ENCODE peak calls at places on chromosome 12, in nine cellular contexts. P is transverse colon; U is H1; O is CD8-positive, alpha-beta T cell; V is gastrocnemius medialis; D is NB4; W is astrocyte; L is endothelial cell; Q is astrocyte of the spinal cord. F is an unnamed sample.

GRCh38 chr12:115023279-115023678 is 339.3 kb upstream of the TBX3 start:
- DNase-seq in P (no peak), U (no peak), O (no peak), V (no peak), D (no peak), W (peak), L (no peak), Q (no peak), F (no peak)

GRCh38 chr12:104456950-104457745 is 400 bp downstream of the CHST11 start:
- DNase-seq in P (peak), U (no peak), O (peak), V (peak), D (peak), W (peak), L (peak), Q (peak), F (peak)

GRCh38 chr12:49982246-49983229 is 9.8 kb downstream of the AQP6 start:
- DNase-seq in P (no peak), U (no peak), O (no peak), V (no peak), D (peak), W (no peak), L (no peak), Q (no peak), F (no peak)

GRCh38 chr12:42589465-42590323 is at the start of gene PRICKLE1:
- DNase-seq in P (peak), U (no peak), O (no peak), V (peak), D (peak), W (peak), L (peak), Q (peak), F (peak)

GRCh38 chr12:128259556-128260070 is 7.4 kb upstream of the TMEM132C start:
- DNase-seq in P (no peak), U (no peak), O (no peak), V (no peak), D (peak), W (no peak), L (no peak), Q (peak), F (peak)

GRCh38 chr12:3882896-3883564 is 9.8 kb upstream of the PARP11 start:
- DNase-seq in P (no peak), U (no peak), O (no peak), V (no peak), D (peak), W (no peak), L (no peak), Q (peak), F (no peak)

GRCh38 chr12:108101605-108102175 is 27.4 kb upstream of the WSCD2 start:
- DNase-seq in P (no peak), U (no peak), O (no peak), V (no peak), D (no peak), W (no peak), L (no peak), Q (no peak), F (peak)

GRCh38 chr12:16112626-16113560 is 164.6 kb downstream of the SLC15A5 start:
- DNase-seq in P (no peak), U (no peak), O (no peak), V (no peak), D (peak), W (no peak), L (no peak), Q (no peak), F (peak)

GRCh38 chr12:14892726-14893442 is 7.2 kb upstream of the MGP start:
- DNase-seq in P (peak), U (no peak), O (no peak), V (peak), D (peak), W (no peak), L (no peak), Q (peak), F (no peak)

GRCh38 chr12:23014749-23015148 is 389.8 kb downstream of the ETNK1 start:
- DNase-seq in P (no peak), U (no peak), O (no peak), V (no peak), D (no peak), W (no peak), L (no peak), Q (no peak), F (no peak)

GRCh38 chr12:15356831-15357456 is 34.6 kb downstream of the PTPRO start:
- DNase-seq in P (no peak), U (no peak), O (no peak), V (no peak), D (no peak), W (no peak), L (no peak), Q (no peak), F (no peak)

GRCh38 chr12:39533951-39534350 is 85.7 kb downstream of the ABCD2 start:
- DNase-seq in P (no peak), U (no peak), O (no peak), V (no peak), D (no peak), W (no peak), L (no peak), Q (no peak), F (no peak)

GRCh38 chr12:26121841-26122680 is 2.8 kb downstream of the BHLHE41 start:
- DNase-seq in P (no peak), U (no peak), O (peak), V (no peak), D (peak), W (no peak), L (peak), Q (no peak), F (peak)

GRCh38 chr12:32504626-32505025 is 105.3 kb downstream of the FGD4 start:
- DNase-seq in P (no peak), U (no peak), O (no peak), V (no peak), D (no peak), W (no peak), L (no peak), Q (no peak), F (no peak)

GRCh38 chr12:129208566-129208965 is 355.3 kb downstream of the GLT1D1 start:
- DNase-seq in P (no peak), U (no peak), O (no peak), V (no peak), D (no peak), W (no peak), L (no peak), Q (no peak), F (no peak)

GRCh38 chr12:75738486-75738885 is 227.1 kb upstream of the KRR1 start:
- DNase-seq in P (no peak), U (no peak), O (no peak), V (no peak), D (no peak), W (peak), L (no peak), Q (no peak), F (no peak)

GRCh38 chr12:62434504-62435336 is 31.9 kb upstream of the MON2 start:
- DNase-seq in P (peak), U (no peak), O (peak), V (no peak), D (peak), W (no peak), L (no peak), Q (no peak), F (no peak)

GRCh38 chr12:100337299-100337698 is 19.6 kb upstream of the SLC17A8 start:
- DNase-seq in P (no peak), U (no peak), O (no peak), V (no peak), D (no peak), W (no peak), L (no peak), Q (no peak), F (no peak)

GRCh38 chr12:132615579-132616066 is 3.0 kb upstream of the P2RX2 start:
- DNase-seq in P (no peak), U (no peak), O (no peak), V (no peak), D (no peak), W (no peak), L (no peak), Q (no peak), F (no peak)

GRCh38 chr12:118055865-118056773 is 4.9 kb downstream of the WSB2 start:
- DNase-seq in P (no peak), U (no peak), O (no peak), V (no peak), D (no peak), W (no peak), L (no peak), Q (no peak), F (no peak)

GRCh38 chr12:130714591-130715149 is 1.4 kb downstream of the RIMBP2 start:
- DNase-seq in P (no peak), U (no peak), O (no peak), V (no peak), D (no peak), W (no peak), L (no peak), Q (no peak), F (peak)

GRCh38 chr12:115079760-115080159 is 395.8 kb upstream of the TBX3 start:
- DNase-seq in P (no peak), U (no peak), O (no peak), V (no peak), D (no peak), W (peak), L (no peak), Q (no peak), F (no peak)

GRCh38 chr12:126156806-126157574 is 1091.8 kb downstream of the AACS start:
- DNase-seq in P (no peak), U (peak), O (no peak), V (no peak), D (no peak), W (no peak), L (no peak), Q (no peak), F (no peak)

GRCh38 chr12:107448198-107448597 is 237.4 kb upstream of the PWP1 start:
- DNase-seq in P (peak), U (no peak), O (no peak), V (no peak), D (peak), W (no peak), L (peak), Q (no peak), F (peak)

GRCh38 chr12:111361717-111362576 is 6.9 kb downstream of the PHETA1 start:
- DNase-seq in P (no peak), U (no peak), O (no peak), V (no peak), D (peak), W (no peak), L (no peak), Q (no peak), F (no peak)

GRCh38 chr12:41277019-41277770 is 89.1 kb downstream of the PDZRN4 start:
- DNase-seq in P (no peak), U (no peak), O (no peak), V (no peak), D (peak), W (peak), L (peak), Q (peak), F (peak)

GRCh38 chr12:28180791-28181190 is 9.5 kb upstream of the CCDC91 start:
- DNase-seq in P (no peak), U (no peak), O (no peak), V (no peak), D (no peak), W (peak), L (no peak), Q (no peak), F (no peak)

GRCh38 chr12:65728913-65729793 is 95.1 kb upstream of the HMGA2 start:
- DNase-seq in P (peak), U (no peak), O (no peak), V (no peak), D (no peak), W (peak), L (peak), Q (peak), F (peak)

GRCh38 chr12:64160718-64161060 is 61.4 kb downstream of the KICS2 start:
- DNase-seq in P (no peak), U (no peak), O (no peak), V (no peak), D (no peak), W (peak), L (no peak), Q (peak), F (no peak)

GRCh38 chr12:80353254-80353653 is 90.8 kb upstream of the PTPRQ start:
- DNase-seq in P (no peak), U (no peak), O (no peak), V (no peak), D (no peak), W (peak), L (no peak), Q (peak), F (no peak)

GRCh38 chr12:29907486-29907885 is 123.7 kb upstream of the TMTC1 start:
- DNase-seq in P (no peak), U (no peak), O (no peak), V (no peak), D (no peak), W (peak), L (no peak), Q (peak), F (no peak)

GRCh38 chr12:29902043-29902442 is 118.3 kb upstream of the TMTC1 start:
- DNase-seq in P (no peak), U (no peak), O (no peak), V (no peak), D (no peak), W (no peak), L (no peak), Q (no peak), F (no peak)

GRCh38 chr12:29899212-29899931 is 115.6 kb upstream of the TMTC1 start:
- DNase-seq in P (no peak), U (no peak), O (no peak), V (no peak), D (no peak), W (no peak), L (no peak), Q (no peak), F (no peak)

GRCh38 chr12:29895966-29896365 is 112.2 kb upstream of the TMTC1 start:
- DNase-seq in P (no peak), U (no peak), O (no peak), V (no peak), D (no peak), W (no peak), L (no peak), Q (no peak), F (no peak)

DNA sequence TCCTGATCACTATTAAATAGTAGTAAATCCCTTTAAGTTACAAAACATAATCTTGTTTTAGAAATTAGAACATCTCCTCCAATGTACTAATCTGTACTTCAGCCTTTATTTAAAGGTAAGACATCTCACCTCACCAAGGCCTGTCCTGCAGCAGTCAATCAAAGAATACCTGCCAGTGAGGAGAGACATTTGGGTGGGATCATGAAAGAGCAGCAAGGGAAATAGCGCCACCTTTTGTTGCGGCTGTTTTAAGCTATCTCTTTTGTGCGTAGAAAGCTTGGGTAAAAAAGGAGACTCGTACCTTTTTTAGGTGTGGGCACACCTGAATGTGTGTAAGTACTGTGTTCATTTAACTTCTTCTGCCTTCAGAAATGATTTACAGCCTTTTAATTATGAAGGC is 117.8 kb upstream of the TMTC1 start:
- DNase-seq in P (no peak), U (no peak), O (no peak), V (no peak), D (no peak), W (no peak), L (no peak), Q (no peak), F (no peak)
- TF ChIP-seq CTCF in P (no peak), U (peak), O (no peak), V (no peak), D (no peak), W (no peak), L (no peak), Q (peak), F (no peak)

DNA sequence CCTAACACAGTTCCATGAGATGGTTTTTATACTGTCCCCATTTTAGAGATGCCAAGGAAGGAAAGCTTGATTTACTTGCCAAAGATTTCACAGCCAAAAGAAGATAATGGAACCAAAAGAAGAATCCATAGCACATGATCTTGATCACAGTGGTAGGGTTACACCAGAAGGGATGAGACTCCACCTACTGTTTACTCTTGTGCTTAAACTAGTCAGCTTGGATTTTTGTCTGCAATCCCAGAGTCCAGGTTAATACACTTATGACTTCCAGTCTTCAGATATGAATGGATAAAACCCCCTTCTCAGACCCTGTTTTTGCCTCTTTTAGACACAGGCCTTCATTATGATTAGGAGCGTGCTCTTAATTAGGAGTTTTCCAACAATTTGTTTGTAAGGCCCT is 454.2 kb downstream of the AEBP2 start:
- DNase-seq in P (no peak), U (no peak), O (no peak), V (no peak), D (peak), W (peak), L (no peak), Q (peak), F (no peak)
- TF ChIP-seq CTCF in P (no peak), U (peak), O (no peak), V (no peak), D (no peak), W (no peak), L (no peak), Q (peak), F (no peak)

GRCh38 chr12:47801170-47801903 is 18.4 kb downstream of the HDAC7 start:
- DNase-seq in P (no peak), U (no peak), O (no peak), V (no peak), D (peak), W (no peak), L (peak), Q (no peak), F (no peak)
- TF ChIP-seq CTCF in P (no peak), U (peak), O (no peak), V (no peak), D (no peak), W (no peak), L (no peak), Q (peak), F (no peak)

DNA sequence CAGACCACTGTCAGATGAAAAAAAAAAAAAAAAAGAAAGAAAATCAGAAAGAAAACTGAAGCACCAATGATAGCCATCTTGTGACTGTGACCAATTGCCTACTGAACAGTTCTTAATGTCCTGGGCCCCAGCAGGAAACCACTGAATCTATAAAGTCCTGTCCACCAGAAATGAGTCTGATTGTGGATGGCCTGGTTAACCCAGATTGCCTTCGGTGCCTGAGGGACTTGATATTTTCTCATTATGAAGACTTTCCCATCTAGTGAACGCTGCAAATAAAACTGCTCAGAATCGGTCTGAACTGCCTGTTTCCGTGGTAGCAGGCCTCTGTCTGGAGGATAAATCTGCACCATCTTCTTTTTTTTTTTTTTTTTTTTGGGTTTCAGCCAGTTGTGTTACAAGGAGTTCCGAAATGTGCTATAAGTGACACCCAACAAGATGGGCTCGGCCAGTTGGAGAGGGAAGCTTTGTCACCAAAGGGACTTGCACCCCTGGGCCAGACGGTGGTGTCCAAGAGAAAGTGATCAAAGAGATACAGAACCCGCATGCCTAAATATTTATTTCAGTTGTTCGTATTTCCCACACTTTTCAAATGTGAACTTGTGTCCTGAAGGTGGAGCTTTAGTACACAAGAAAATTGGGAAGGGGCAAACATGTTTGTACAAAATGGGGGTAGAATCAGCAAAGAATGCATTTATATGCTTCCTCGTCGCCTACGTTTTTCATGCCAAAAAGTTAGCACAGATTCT is 3.0 kb upstream of the PLXNC1 start:
- DNase-seq in P (no peak), U (no peak), O (no peak), V (no peak), D (peak), W (peak), L (no peak), Q (peak), F (no peak)
- TF ChIP-seq CTCF in P (peak), U (peak), O (no peak), V (no peak), D (peak), W (peak), L (no peak), Q (peak), F (no peak)

GRCh38 chr12:6613776-6614512 is 6.8 kb upstream of the CHD4 start:
- DNase-seq in P (peak), U (peak), O (peak), V (peak), D (peak), W (peak), L (peak), Q (peak), F (peak)
- TF ChIP-seq CTCF in P (peak), U (peak), O (no peak), V (no peak), D (peak), W (no peak), L (no peak), Q (no peak), F (no peak)

DNA sequence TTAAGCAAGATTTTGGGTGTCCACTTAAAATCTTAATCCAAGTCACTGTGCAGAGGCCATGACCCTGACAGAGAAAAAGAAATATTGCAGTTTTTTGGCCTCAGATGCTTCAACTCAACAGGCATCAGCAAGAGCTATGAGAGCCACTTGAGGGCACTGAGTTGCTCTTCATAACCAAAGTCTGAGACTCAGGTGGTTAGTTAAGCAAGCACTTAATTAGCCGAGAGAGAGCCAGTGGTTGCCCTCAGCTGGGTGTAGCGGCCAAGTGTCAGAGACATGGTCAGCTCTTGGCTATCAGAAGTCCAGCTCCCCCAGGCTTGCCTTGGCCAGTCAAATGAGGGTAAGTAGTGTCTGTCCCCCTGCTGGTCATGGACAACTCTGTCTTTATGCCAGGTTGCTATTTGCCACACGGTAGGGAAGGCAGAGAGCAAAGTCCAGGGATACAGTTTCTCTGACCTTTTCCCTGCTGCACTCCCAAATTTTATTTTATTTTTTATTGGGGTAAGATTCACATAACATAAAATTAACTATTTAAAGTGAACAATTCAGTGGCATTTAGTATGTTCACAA is 9.0 kb upstream of the KRT71 start:
- DNase-seq in P (no peak), U (no peak), O (no peak), V (no peak), D (no peak), W (no peak), L (no peak), Q (no peak), F (no peak)
- TF ChIP-seq CTCF in P (peak), U (peak), O (no peak), V (no peak), D (peak), W (peak), L (peak), Q (peak), F (peak)